ENCODE peak calls at places on chromosomes 5 and 9, in four cellular contexts. S is PC-9, T is ovary, Q is stomach. Y is an unnamed sample.

GRCh38 chr5:16013334-16014065 is 166.1 kb downstream of the MARCHF11 start:
- DNase-seq in S (no peak), T (no peak), Q (no peak), Y (no peak)

GRCh38 chr5:66908230-66908629 is 288.4 kb downstream of the CD180 start:
- DNase-seq in S (no peak), T (no peak), Q (no peak), Y (no peak)

GRCh38 chr9:113853333-113853732 is 22.8 kb upstream of the ZNF618 start:
- DNase-seq in S (no peak), T (no peak), Q (peak; percentile 43), Y (no peak)

GRCh38 chr9:37811906-37812476 is 11.4 kb downstream of the DCAF10 start:
- DNase-seq in S (no peak), T (no peak), Q (no peak), Y (no peak)

GRCh38 chr5:145389047-145389446 is 446.1 kb downstream of the PRELID2 start:
- DNase-seq in S (no peak), T (no peak), Q (no peak), Y (no peak)

GRCh38 chr9:112535811-112536210 is 49.2 kb downstream of the KIAA1958 start:
- DNase-seq in S (no peak), T (no peak), Q (no peak), Y (no peak)

GRCh38 chr5:132747064-132747692 is at the start of gene CCNI2:
- DNase-seq in S (peak; percentile 55), T (no peak), Q (peak; percentile 66), Y (peak; percentile 77)

GRCh38 chr5:110386782-110387181 is 339.7 kb downstream of the TMEM232 start:
- DNase-seq in S (peak; percentile 3), T (no peak), Q (no peak), Y (no peak)

DNA sequence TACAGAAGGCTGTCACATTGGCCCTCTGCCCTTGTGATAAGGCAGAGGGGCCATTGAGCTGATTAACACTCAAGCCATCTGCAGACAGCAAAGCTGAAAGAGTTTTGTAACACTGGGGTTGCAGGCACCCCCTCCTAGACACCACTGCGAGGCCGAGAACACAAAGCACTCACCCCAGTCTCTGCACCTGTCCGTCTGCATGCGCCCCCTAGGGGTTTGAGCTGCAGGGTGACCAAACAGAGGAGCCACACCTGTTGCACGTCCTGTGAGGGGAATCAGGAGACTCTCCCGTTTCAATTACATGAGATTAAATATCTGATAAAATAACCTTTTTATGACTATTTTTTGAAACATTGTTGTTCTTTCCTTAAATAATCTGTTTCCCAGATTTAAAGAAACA is 1180.4 kb downstream of the CDH9 start:
- DNase-seq in S (peak; percentile 12), T (no peak), Q (no peak), Y (no peak)
- TF ChIP-seq CTCF in S (peak; percentile 43), T (no peak), Q (no peak), Y (peak; percentile 15)

GRCh38 chr5:61139931-61140330 is 22.3 kb downstream of the SMIM15 start:
- DNase-seq in S (no peak), T (no peak), Q (no peak), Y (no peak)

GRCh38 chr5:61139094-61139873 is 23.0 kb downstream of the SMIM15 start:
- DNase-seq in S (no peak), T (no peak), Q (no peak), Y (no peak)
- TF ChIP-seq CTCF in S (peak; percentile 44), T (no peak), Q (no peak), Y (no peak)

GRCh38 chr9:88757406-88758010 is 222.5 kb downstream of the NXNL2 start:
- DNase-seq in S (no peak), T (no peak), Q (no peak), Y (no peak)
- TF ChIP-seq CTCF in S (no peak), T (no peak), Q (no peak), Y (no peak)

DNA sequence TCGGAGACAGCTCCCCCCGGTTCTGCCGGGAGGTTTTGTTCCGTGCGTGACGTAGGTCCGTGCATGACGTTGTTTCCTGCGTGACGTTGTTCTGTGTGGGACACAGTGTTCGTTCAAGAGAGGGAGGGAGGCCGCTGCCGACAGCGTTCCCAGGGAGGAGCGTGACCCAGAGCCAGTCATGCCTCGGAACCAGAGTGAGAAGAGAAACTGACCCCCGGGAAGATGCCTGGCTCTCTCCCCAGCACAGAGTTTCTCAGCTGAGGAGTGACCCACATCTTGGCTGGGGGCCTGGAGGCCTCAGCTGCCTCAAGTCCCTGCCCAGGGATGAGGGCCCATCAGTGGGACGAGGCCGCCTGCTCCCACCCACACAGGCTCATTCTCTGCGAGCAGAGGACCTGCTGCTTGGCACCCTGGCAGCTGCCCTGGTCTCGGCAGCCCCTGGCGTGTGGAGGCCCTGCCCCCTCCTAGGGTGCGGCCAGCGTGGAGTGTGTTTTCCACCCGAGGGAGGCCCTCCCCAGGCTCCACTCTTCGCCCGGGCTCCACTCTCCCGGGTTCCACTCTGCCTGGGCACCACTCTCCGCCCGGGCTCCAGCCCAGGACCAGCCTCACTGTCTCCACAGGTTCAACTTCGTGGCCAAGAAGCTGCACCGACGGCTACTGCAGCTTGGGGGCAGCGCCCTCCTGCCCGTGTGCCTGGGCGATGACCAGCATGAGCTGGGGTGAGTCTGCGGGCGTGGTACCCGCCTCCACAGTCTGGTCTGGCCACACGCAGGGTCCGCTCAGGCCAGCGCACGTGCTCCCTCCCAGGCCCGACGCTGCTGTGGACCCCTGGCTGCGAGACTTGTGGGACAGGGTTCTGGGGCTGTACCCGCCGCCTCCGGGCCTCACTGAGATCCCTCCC is 7.9 kb downstream of the NDOR1 start:
- DNase-seq in S (no peak), T (no peak), Q (no peak), Y (no peak)
- TF ChIP-seq CTCF in S (peak; percentile 51), T (no peak), Q (no peak), Y (no peak)

Y was measured in GM13976.